ENCODE peak calls at places on chromosomes 2 and 18, in eight cellular contexts. X is KBM-7; F is left colon; Q is H54; T is endothelial cell; S is NCI-H510A treated with DMSO at 0.1 percent for 48 hours; G is CD4-positive, alpha-beta T cell; P is ACHN. O is an unnamed sample.

GRCh38 chr2:241559489-241560180 is 1.1 kb downstream of the BOK start:
- DNase-seq in X (no peak), F (peak; percentile 44), Q (no peak), T (peak; percentile 49), S (no peak), G (no peak), P (peak; percentile 71), O (no peak)

GRCh38 chr2:121044412-121044811 is 240.6 kb downstream of the TFCP2L1 start:
- DNase-seq in X (no peak), F (peak; percentile 31), Q (no peak), T (no peak), S (no peak), G (no peak), P (no peak), O (no peak)

GRCh38 chr2:102258025-102258385 is 53.4 kb upstream of the IL1RL1 start:
- DNase-seq in X (no peak), F (no peak), Q (no peak), T (no peak), S (peak; percentile 42), G (no peak), P (no peak), O (no peak)

GRCh38 chr18:27921904-27922541 is 254.9 kb downstream of the CDH2 start:
- DNase-seq in X (no peak), F (no peak), Q (peak; percentile 13), T (no peak), S (no peak), G (no peak), P (peak; percentile 89), O (no peak)

GRCh38 chr2:71933467-71934319 is 214.0 kb downstream of the CYP26B1 start:
- DNase-seq in X (no peak), F (no peak), Q (peak; percentile 51), T (no peak), S (no peak), G (no peak), P (no peak), O (peak; percentile 15)

GRCh38 chr2:19592197-19592596 is 233.8 kb upstream of the OSR1 start:
- DNase-seq in X (no peak), F (no peak), Q (no peak), T (no peak), S (no peak), G (no peak), P (no peak), O (no peak)

GRCh38 chr2:192128655-192129054 is 66.1 kb downstream of the TMEFF2 start:
- DNase-seq in X (no peak), F (no peak), Q (no peak), T (no peak), S (no peak), G (no peak), P (no peak), O (no peak)

GRCh38 chr2:46239175-46239846 is 57.9 kb upstream of the EPAS1 start:
- DNase-seq in X (no peak), F (no peak), Q (no peak), T (no peak), S (no peak), G (no peak), P (no peak), O (no peak)

GRCh38 chr2:224608104-224608503 is 22.9 kb upstream of the CUL3 start:
- DNase-seq in X (no peak), F (peak; percentile 11), Q (no peak), T (no peak), S (no peak), G (no peak), P (no peak), O (no peak)